ENCODE peak calls at places on chromosomes 2 and 18, in four cellular contexts. D is HTR-8/SVneo, F is right atrium auricular region, R is T-helper 2 cell. T is an unnamed sample.

GRCh38 chr2:163856941-163857340 is 121.1 kb upstream of the FIGN start:
- DNase-seq in F (no peak), R (no peak), D (no peak), T (no peak)

GRCh38 chr2:117269574-117269973 is 544.9 kb upstream of the DDX18 start:
- DNase-seq in D (no peak), R (no peak), F (no peak), T (no peak)

GRCh38 chr2:43758738-43759137 is 15.1 kb upstream of the DYNC2LI1 start:
- DNase-seq in D (no peak), R (no peak), F (no peak), T (no peak)

GRCh38 chr18:46199515-46200147 is 95.4 kb downstream of the HAUS1 start:
- DNase-seq in R (no peak), D (no peak), F (no peak), T (no peak)

GRCh38 chr2:237033536-237034060 is 52.1 kb upstream of the COPS8 start:
- DNase-seq in F (no peak), R (no peak), D (no peak), T (no peak)

GRCh38 chr2:154195644-154196221 is 324.0 kb downstream of the GALNT13 start:
- DNase-seq in F (no peak), R (no peak), D (no peak), T (no peak)

GRCh38 chr2:136025057-136025973 is 39.9 kb upstream of the DARS1 start:
- DNase-seq in F (peak), R (no peak), D (peak), T (no peak)

GRCh38 chr2:156486175-156486574 is 50.0 kb downstream of the GPD2 start:
- DNase-seq in D (peak), R (no peak), F (no peak), T (no peak)

GRCh38 chr2:9897331-9897737 is 54.1 kb downstream of the TAF1B start:
- DNase-seq in R (no peak), D (peak), F (peak), T (no peak)

GRCh38 chr2:28274911-28275685 is 117.6 kb upstream of the FOSL2 start:
- DNase-seq in F (peak), D (peak), R (no peak), T (no peak)

GRCh38 chr2:65737452-65738011 is 305.1 kb upstream of the SPRED2 start:
- DNase-seq in R (no peak), F (no peak), D (no peak), T (no peak)

GRCh38 chr2:100196786-100197494 is 54.5 kb upstream of the AFF3 start:
- DNase-seq in D (no peak), F (no peak), R (no peak), T (no peak)

GRCh38 chr2:109369671-109370191 is 240.7 kb downstream of the SH3RF3 start:
- DNase-seq in D (no peak), F (peak), R (no peak), T (no peak)

GRCh38 chr18:13463526-13463925 is 245.0 kb downstream of the LDLRAD4 start:
- DNase-seq in R (no peak), F (no peak), D (no peak), T (no peak)

GRCh38 chr2:145715601-145716000 is 1195.7 kb upstream of the ZEB2 start:
- DNase-seq in R (no peak), D (no peak), F (no peak), T (no peak)

GRCh38 chr2:111626037-111626861 is 257.7 kb downstream of the ANAPC1 start:
- DNase-seq in R (no peak), D (no peak), F (no peak), T (no peak)

GRCh38 chr2:18900691-18901113 is 311.3 kb upstream of the NT5C1B start:
- DNase-seq in F (no peak), R (no peak), D (no peak), T (no peak)

GRCh38 chr18:68233043-68233442 is 481.9 kb downstream of the TMX3 start:
- DNase-seq in R (no peak), F (no peak), D (no peak), T (no peak)

T was measured in iPS DF 19.7.